ENCODE peak calls at places on chromosomes 4 and X, in eight cellular contexts. B, F, M, C, L, N, U and I are unnamed samples.

GRCh38 chrX:46628406-46629371 is 55.1 kb downstream of the CHST7 start:
- DNase-seq in C (peak), L (peak), F (peak), B (peak), M (peak), N (no peak), U (no peak), I (no peak)

GRCh38 chrX:95612350-95612749 is 1072.3 kb upstream of the DIAPH2 start:
- DNase-seq in U (no peak), L (no peak), N (no peak), F (no peak), B (no peak), C (no peak), M (no peak), I (no peak)

GRCh38 chr4:113683143-113683542 is 78.4 kb downstream of the CAMK2D start:
- DNase-seq in N (no peak), L (no peak), B (no peak), F (peak), M (no peak), U (no peak), C (no peak), I (no peak)

GRCh38 chrX:154490021-154490413 is 412 bp downstream of the SLC10A3 start:
- DNase-seq in U (peak), L (peak), F (no peak), N (no peak), C (no peak), B (peak), M (no peak), I (no peak)

GRCh38 chr4:156738756-156739155 is 232.8 kb downstream of the PDGFC start:
- DNase-seq in B (no peak), U (no peak), N (no peak), L (no peak), F (no peak), C (no peak), M (no peak), I (no peak)

GRCh38 chr4:40214661-40215418 is 18.0 kb downstream of the RHOH start:
- DNase-seq in B (no peak), C (no peak), N (no peak), L (no peak), U (no peak), M (no peak), F (no peak), I (no peak)

GRCh38 chr4:113584407-113585150 is 177.0 kb downstream of the CAMK2D start:
- DNase-seq in N (no peak), U (no peak), L (no peak), C (no peak), B (peak), F (no peak), M (no peak), I (no peak)

GRCh38 chr4:183552274-183553146 is 47.7 kb downstream of the ING2 start:
- DNase-seq in C (no peak), L (no peak), M (peak), F (no peak), U (no peak), B (no peak), N (peak), I (no peak)

GRCh38 chr4:53066155-53066554 is 204.0 kb downstream of the RASL11B start:
- DNase-seq in L (no peak), M (no peak), F (no peak), B (no peak), N (no peak), C (no peak), U (no peak), I (no peak)

GRCh38 chr4:154595807-154596206 is 5.3 kb upstream of the FGA start:
- DNase-seq in F (no peak), L (no peak), N (no peak), C (no peak), B (no peak), U (no peak), M (no peak), I (no peak)

GRCh38 chr4:187422655-187423054 is 572.9 kb upstream of the ZFP42 start:
- DNase-seq in F (no peak), U (no peak), L (no peak), N (no peak), B (no peak), C (no peak), M (no peak), I (no peak)

GRCh38 chr4:38523524-38524448 is 140.2 kb upstream of the KLF3 start:
- DNase-seq in B (peak), N (no peak), U (no peak), M (no peak), C (peak), L (no peak), F (peak), I (no peak)

GRCh38 chr4:89056292-89056952 is 563 bp downstream of the FAM13A start:
- DNase-seq in C (no peak), U (no peak), L (no peak), B (no peak), M (no peak), N (no peak), F (no peak), I (no peak)

GRCh38 chr4:182884046-182884445 is 33.1 kb downstream of the DCTD start:
- DNase-seq in C (no peak), N (no peak), B (no peak), L (no peak), M (no peak), U (no peak), F (no peak), I (no peak)

GRCh38 chrX:41145920-41146608 is 60.8 kb downstream of the USP9X start:
- DNase-seq in M (no peak), B (peak), F (no peak), L (no peak), N (no peak), C (no peak), U (no peak), I (no peak)

GRCh38 chr4:25783943-25784342 is 78.8 kb downstream of the SEL1L3 start:
- DNase-seq in U (no peak), C (no peak), B (peak), N (no peak), F (no peak), M (no peak), L (no peak), I (no peak)

GRCh38 chr4:87283151-87283550 is 39.5 kb downstream of the HSD17B13 start:
- DNase-seq in B (no peak), L (no peak), N (no peak), F (no peak), M (no peak), C (no peak), U (no peak), I (no peak)

GRCh38 chr4:20195071-20195885 is 56.4 kb upstream of the SLIT2 start:
- DNase-seq in L (no peak), C (no peak), F (no peak), M (no peak), N (no peak), B (peak), U (no peak), I (no peak)

GRCh38 chr4:187547281-187547680 is 448.3 kb upstream of the ZFP42 start:
- DNase-seq in U (no peak), N (no peak), L (no peak), B (no peak), F (no peak), C (no peak), M (no peak), I (no peak)

GRCh38 chr4:76257824-76258223 is 6.3 kb downstream of the FAM47E start:
- DNase-seq in F (no peak), M (no peak), U (no peak), N (no peak), B (no peak), L (no peak), C (no peak), I (no peak)

GRCh38 chr4:4761128-4761991 is 98.1 kb upstream of the MSX1 start:
- DNase-seq in C (peak), M (no peak), N (no peak), F (no peak), B (peak), L (no peak), U (no peak), I (no peak)

GRCh38 chr4:139550724-139551429 is 5.1 kb downstream of the SETD7 start:
- DNase-seq in L (peak), M (no peak), B (no peak), U (no peak), N (no peak), F (no peak), C (no peak), I (no peak)

GRCh38 chrX:134936542-134936941 is 54.2 kb upstream of the SMIM10 start:
- DNase-seq in M (no peak), U (no peak), B (no peak), C (no peak), N (no peak), F (no peak), L (no peak), I (no peak)

GRCh38 chr4:174406416-174406815 is 115.9 kb downstream of the HPGD start:
- DNase-seq in M (no peak), C (peak), L (no peak), N (no peak), U (no peak), F (no peak), B (no peak), I (no peak)

GRCh38 chr4:104494822-104495559 is at the start of gene CXXC4:
- DNase-seq in B (peak), C (no peak), L (peak), F (no peak), U (peak), N (peak), M (peak), I (peak)

GRCh38 chrX:136694491-136695087 is 46.6 kb downstream of the CD40LG start:
- DNase-seq in M (no peak), F (no peak), U (peak), L (no peak), N (no peak), B (peak), C (no peak), I (no peak)

DNA sequence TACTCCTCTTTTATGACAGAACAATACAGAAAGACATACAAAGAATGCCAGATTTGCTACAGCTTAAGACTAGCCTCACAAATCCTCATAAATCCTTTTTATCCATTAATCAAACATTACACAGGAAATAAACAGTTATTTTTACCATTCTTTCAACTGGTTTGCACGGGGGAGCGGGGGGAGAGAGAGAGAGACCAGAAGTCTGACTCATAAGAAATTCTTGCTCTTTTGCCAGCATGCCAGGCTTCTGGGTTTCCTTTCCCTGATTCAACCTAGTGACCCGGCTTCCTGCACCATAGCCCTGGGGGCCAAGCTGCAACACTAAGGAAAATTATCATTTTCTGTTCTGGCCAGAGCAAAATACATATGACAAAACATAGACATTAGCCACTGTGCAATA is 6.8 kb upstream of the RRAGB start:
- DNase-seq in M (no peak), N (no peak), B (no peak), L (peak), C (no peak), U (no peak), F (no peak), I (no peak)
- TF ChIP-seq POLR2A in M (no peak), N (no peak), B (no peak), L (no peak), C (no peak), U (no peak), F (no peak), I (no peak)

GRCh38 chrX:1452497-1453389 is at the start of gene ASMTL:
- DNase-seq in U (peak), F (peak), L (peak), C (peak), B (peak), N (peak), M (peak), I (peak)
- TF ChIP-seq POLR2A in U (peak), F (peak), L (peak), C (no peak), B (peak), N (peak), M (peak), I (peak)

GRCh38 chr4:144645102-144645469 is 870 bp upstream of the HHIP start:
- DNase-seq in M (peak), U (no peak), C (no peak), B (no peak), N (no peak), L (peak), F (no peak), I (no peak)

GRCh38 chr4:144647095-144647959 is 1.4 kb downstream of the HHIP start:
- DNase-seq in L (no peak), F (no peak), N (no peak), U (peak), M (no peak), C (no peak), B (no peak), I (no peak)

GRCh38 chr4:144646523-144647094 is 653 bp downstream of the HHIP start:
- DNase-seq in M (peak), U (peak), N (no peak), C (no peak), F (no peak), L (peak), B (no peak), I (no peak)

GRCh38 chr4:144644368-144645101 is 1.4 kb upstream of the HHIP start:
- DNase-seq in F (no peak), U (no peak), N (no peak), M (no peak), B (no peak), L (no peak), C (no peak), I (no peak)

DNA sequence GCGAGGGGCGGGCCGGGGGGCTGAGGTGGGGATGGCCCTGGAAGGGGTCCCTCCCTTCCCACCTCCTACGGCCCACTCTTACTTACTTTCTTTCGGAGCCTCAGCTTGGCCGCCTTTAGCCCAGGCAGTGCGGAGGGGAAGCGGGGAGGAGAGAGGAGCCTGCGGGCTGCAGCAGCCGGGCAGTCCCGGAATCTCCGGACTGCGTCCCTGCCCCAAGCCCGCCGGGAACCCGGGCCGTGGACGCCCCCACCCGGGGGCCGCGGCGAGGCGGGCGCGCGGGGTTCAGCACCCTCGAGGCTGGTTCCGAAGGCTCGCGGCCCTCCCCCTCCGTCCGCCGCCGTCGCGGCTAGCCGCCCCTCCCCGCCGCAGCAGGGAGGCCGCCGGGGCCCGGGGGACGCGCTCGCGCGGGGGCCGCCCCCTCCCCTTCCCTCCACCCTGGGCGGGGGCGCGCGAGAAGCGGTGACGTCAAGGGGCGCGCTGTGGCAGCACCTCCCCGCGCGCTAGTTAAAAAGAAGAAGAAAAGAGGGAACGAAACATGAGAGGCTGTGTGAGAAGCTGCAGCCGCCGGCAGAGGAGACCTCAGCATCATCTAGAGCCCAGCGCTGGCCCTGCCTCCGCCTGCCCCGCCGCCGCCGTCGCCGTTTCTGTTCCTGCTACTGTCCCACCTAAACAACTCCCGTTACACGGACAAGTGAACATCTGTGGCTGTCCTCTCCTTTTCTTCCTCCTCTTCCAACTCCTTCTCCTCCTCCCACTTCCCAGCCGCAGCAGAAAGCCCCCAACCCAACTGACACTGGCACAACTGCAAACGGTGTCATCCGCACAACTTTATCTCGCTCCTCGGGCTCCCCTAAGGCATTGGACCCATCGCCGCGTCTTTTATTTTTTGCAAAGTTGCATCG is at the start of gene HHIP:
- DNase-seq in C (no peak), F (peak), U (peak), M (peak), B (no peak), N (peak), L (peak), I (no peak)
- TF ChIP-seq POLR2A in C (no peak), F (no peak), U (no peak), M (peak), B (no peak), N (no peak), L (no peak), I (peak)

GRCh38 chr4:7103599-7104365 is 35.9 kb upstream of the GRPEL1 start:
- DNase-seq in B (no peak), C (peak), U (peak), N (peak), F (no peak), M (peak), L (peak), I (no peak)

GRCh38 chr4:7105261-7105660 is 37.4 kb upstream of the GRPEL1 start:
- DNase-seq in B (no peak), M (peak), U (no peak), F (no peak), C (no peak), L (no peak), N (no peak), I (no peak)

GRCh38 chr4:7104366-7105031 is 36.6 kb upstream of the GRPEL1 start:
- DNase-seq in M (no peak), B (no peak), L (peak), U (no peak), C (no peak), N (no peak), F (no peak), I (no peak)

GRCh38 chr4:7101692-7102515 is 34.0 kb upstream of the GRPEL1 start:
- DNase-seq in M (peak), B (peak), L (peak), C (peak), U (peak), F (peak), N (peak), I (peak)

DNA sequence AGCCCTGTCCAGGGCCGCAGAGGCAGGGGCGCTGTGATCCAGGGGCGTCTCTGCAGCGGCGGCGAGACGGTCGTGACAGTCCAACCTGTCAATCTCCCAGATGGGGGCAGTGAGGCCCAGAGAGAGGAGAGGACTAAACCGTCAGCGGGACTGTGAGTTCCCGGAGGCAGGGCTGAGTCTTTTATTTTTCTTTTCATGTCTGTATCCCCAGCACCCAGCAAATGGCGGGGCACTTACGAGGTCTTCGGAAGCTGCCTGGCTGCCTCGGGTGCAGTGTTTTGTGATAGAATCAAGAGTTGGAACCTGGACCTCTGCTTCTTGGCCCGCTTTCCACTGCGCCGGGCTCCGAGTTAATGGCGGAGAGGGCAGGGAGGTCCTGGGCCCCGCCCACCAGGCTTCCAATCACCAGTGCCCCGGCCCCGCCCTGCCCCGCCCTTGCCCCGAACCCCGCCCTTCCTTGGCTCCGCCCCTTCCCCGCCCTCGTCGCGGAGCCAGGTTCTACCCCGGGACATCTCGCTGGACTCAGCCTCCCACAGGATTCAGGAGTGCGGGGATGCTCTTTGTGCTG is 35.3 kb upstream of the GRPEL1 start:
- DNase-seq in F (peak), N (peak), U (peak), L (peak), C (peak), B (peak), M (peak), I (peak)
- TF ChIP-seq POLR2A in F (peak), N (peak), U (peak), L (no peak), C (no peak), B (peak), M (peak), I (peak)

GRCh38 chrX:54808109-54808604 is 612 bp downstream of the MAGED2 start:
- DNase-seq in C (peak), L (peak), N (peak), U (peak), M (peak), B (no peak), F (no peak), I (no peak)
- TF ChIP-seq POLR2A in C (no peak), L (no peak), N (no peak), U (no peak), M (peak), B (no peak), F (no peak), I (no peak)

GRCh38 chrX:16869393-16870094 is 618 bp downstream of the RBBP7 start:
- DNase-seq in N (peak), L (no peak), C (peak), M (peak), F (peak), B (peak), U (no peak), I (no peak)
- TF ChIP-seq POLR2A in N (no peak), L (no peak), C (no peak), M (no peak), F (no peak), B (no peak), U (no peak), I (no peak)

GRCh38 chr4:169048867-169049266 is 38.8 kb upstream of the CBR4 start:
- DNase-seq in N (no peak), C (no peak), B (no peak), F (no peak), U (no peak), M (no peak), L (no peak), I (no peak)
- TF ChIP-seq POLR2A in N (no peak), C (no peak), B (no peak), F (no peak), U (no peak), M (no peak), L (no peak), I (no peak)

GRCh38 chrX:66021407-66021757 is 18.5 kb downstream of the VSIG4 start:
- DNase-seq in M (no peak), U (no peak), B (peak), N (no peak), C (no peak), F (no peak), L (no peak), I (no peak)
- TF ChIP-seq POLR2A in M (no peak), U (no peak), B (no peak), N (no peak), C (no peak), F (no peak), L (no peak), I (no peak)

GRCh38 chrX:75154871-75155270 is 1.2 kb downstream of the ABCB7 start:
- DNase-seq in N (no peak), M (no peak), C (no peak), F (no peak), U (no peak), L (no peak), B (no peak), I (no peak)

GRCh38 chrX:75158054-75158453 is 2.0 kb upstream of the ABCB7 start:
- DNase-seq in B (no peak), U (no peak), M (no peak), F (no peak), L (no peak), N (no peak), C (no peak), I (no peak)

GRCh38 chrX:75156537-75156945 is 458 bp upstream of the ABCB7 start:
- DNase-seq in N (no peak), F (no peak), M (no peak), U (no peak), L (no peak), B (peak), C (no peak), I (no peak)

GRCh38 chrX:75155454-75155829 is 641 bp downstream of the ABCB7 start:
- DNase-seq in C (no peak), N (no peak), M (no peak), F (no peak), U (no peak), B (peak), L (no peak), I (no peak)

GRCh38 chrX:75155830-75156525 is at the start of gene ABCB7:
- DNase-seq in N (no peak), L (peak), M (peak), B (peak), F (peak), U (peak), C (peak), I (peak)
- TF ChIP-seq POLR2A in N (peak), L (no peak), M (peak), B (peak), F (peak), U (peak), C (no peak), I (peak)